ENCODE peak calls at places on chromosomes 1 and 21, in six cellular contexts. T is AG10803, U is A673, D is fibroblast of pulmonary artery, N is PC-3, C is cardiac muscle cell. J is an unnamed sample.

GRCh38 chr1:47781171-47781959 is 215.8 kb downstream of the TRABD2B start:
- DNase-seq in C (no peak), T (no peak), U (no peak), D (no peak), N (no peak), J (no peak)

GRCh38 chr1:200096774-200097173 is 69.3 kb downstream of the NR5A2 start:
- DNase-seq in T (no peak), C (no peak), U (no peak), D (no peak), N (no peak), J (peak)

GRCh38 chr21:31279986-31280385 is 64.1 kb downstream of the TIAM1 start:
- DNase-seq in T (no peak), N (no peak), U (no peak), C (no peak), D (no peak), J (no peak)

GRCh38 chr1:39720094-39720999 is 18.3 kb upstream of the PPIE start:
- DNase-seq in U (peak), N (peak), C (peak), D (peak), T (peak), J (peak)

GRCh38 chr1:202251424-202252256 is 58.0 kb downstream of the LGR6 start:
- DNase-seq in U (no peak), C (no peak), N (no peak), D (no peak), T (no peak), J (no peak)

GRCh38 chr1:156371553-156372264 is 2.7 kb downstream of the RHBG start:
- DNase-seq in C (no peak), T (peak), U (no peak), N (peak), D (peak), J (no peak)

GRCh38 chr21:42389449-42389835 is 6.4 kb downstream of the TMPRSS3 start:
- DNase-seq in T (no peak), D (no peak), N (peak), U (no peak), C (no peak), J (no peak)

GRCh38 chr21:42260121-42260520 is 41.2 kb downstream of the ABCG1 start:
- DNase-seq in U (no peak), D (no peak), N (no peak), C (no peak), T (no peak), J (no peak)

GRCh38 chr1:53593758-53594380 is 134.7 kb downstream of the DMRTB1 start:
- DNase-seq in T (no peak), D (peak), U (no peak), C (peak), N (no peak), J (no peak)

GRCh38 chr1:105632342-105633196 is 1423.9 kb upstream of the PRMT6 start:
- DNase-seq in C (peak), D (no peak), U (no peak), T (no peak), N (no peak), J (no peak)

GRCh38 chr1:150061632-150062101 is 5.9 kb upstream of the VPS45 start:
- DNase-seq in D (peak), U (peak), C (no peak), T (peak), N (peak), J (no peak)

GRCh38 chr1:235327559-235328270 is at the start of gene ARID4B:
- DNase-seq in C (no peak), T (no peak), D (no peak), N (no peak), U (no peak), J (no peak)

GRCh38 chr1:54120698-54121481 is 31.9 kb downstream of the CDCP2 start:
- DNase-seq in C (no peak), N (no peak), T (no peak), D (no peak), U (no peak), J (no peak)

GRCh38 chr1:225944951-225945350 is 3.9 kb upstream of the LEFTY2 start:
- DNase-seq in D (no peak), C (no peak), U (no peak), T (no peak), N (no peak), J (peak)

GRCh38 chr1:234899041-234899787 is 229.4 kb downstream of the TOMM20 start:
- DNase-seq in T (peak), C (no peak), N (peak), U (no peak), D (peak), J (no peak)

GRCh38 chr1:152111515-152111968 is 3.7 kb downstream of the TCHH start:
- DNase-seq in N (no peak), D (peak), U (peak), T (peak), C (no peak), J (peak)

GRCh38 chr1:161840363-161840762 is 74.2 kb downstream of the ATF6 start:
- DNase-seq in N (no peak), U (no peak), D (no peak), T (peak), C (no peak), J (no peak)

GRCh38 chr1:72481420-72481819 is 199.1 kb upstream of the NEGR1 start:
- DNase-seq in C (no peak), T (no peak), N (no peak), D (no peak), U (no peak), J (no peak)

GRCh38 chr1:206067486-206068302 is 14.7 kb downstream of the RHEX start:
- DNase-seq in D (no peak), C (peak), N (no peak), U (no peak), T (no peak), J (peak)

DNA sequence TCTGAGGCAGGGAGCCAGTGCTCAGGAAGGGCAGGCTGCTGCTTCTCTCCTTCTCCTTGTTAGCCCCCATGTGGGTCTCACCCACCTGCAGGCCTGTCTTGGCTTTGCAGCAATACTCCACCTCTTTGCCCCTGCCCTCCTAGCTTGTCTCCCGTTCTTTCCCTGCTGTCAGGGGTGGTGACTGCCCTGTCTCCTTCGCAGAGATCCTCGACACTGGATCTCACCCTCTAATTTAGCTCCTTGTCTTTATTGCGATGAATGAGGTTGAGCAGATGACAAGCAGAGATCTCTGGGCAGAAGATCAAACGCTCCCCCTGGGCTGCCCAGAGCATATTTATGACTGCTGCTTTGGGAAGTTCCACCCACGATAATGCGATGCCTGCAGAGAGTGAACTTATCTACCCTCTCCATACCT is 199.2 kb downstream of the ROR1 start:
- DNase-seq in T (no peak), D (no peak), C (no peak), U (no peak), N (no peak), J (no peak)
- TF ChIP-seq CTCF in T (no peak), D (no peak), C (no peak), U (no peak), N (no peak), J (no peak)

GRCh38 chr1:222749927-222750326 is 12.9 kb downstream of the FAM177B start:
- DNase-seq in C (no peak), U (peak), T (no peak), N (peak), D (no peak), J (no peak)
- TF ChIP-seq CTCF in C (no peak), U (no peak), T (no peak), N (peak), D (no peak), J (no peak)

DNA sequence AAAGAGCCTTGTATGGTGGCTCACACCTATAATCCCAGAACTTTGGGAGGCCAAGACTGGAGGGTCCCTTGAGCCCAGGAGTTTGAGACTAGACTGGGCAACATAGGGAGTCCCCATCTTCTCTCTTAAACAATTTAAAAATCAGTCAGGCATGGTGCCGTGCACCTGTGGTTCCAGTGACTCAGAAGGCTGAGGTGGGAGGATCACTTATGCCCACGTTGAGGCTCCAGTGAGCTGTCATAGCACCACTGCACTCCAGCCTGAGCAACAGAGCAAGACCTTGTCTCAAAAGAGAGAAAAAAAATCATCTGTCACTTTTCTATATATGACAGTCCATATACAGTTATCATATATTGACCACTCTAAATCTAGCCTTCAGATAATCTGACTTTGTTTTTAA is 658.3 kb downstream of the LTN1 start:
- DNase-seq in C (no peak), U (no peak), N (peak), D (no peak), T (no peak), J (peak)
- TF ChIP-seq CTCF in C (no peak), U (no peak), N (no peak), D (no peak), T (no peak), J (no peak)

GRCh38 chr21:44018127-44018526 is 6.0 kb downstream of the TRAPPC10 start:
- DNase-seq in C (no peak), D (no peak), N (no peak), U (no peak), T (no peak), J (no peak)

GRCh38 chr21:44018813-44019567 is 6.9 kb downstream of the TRAPPC10 start:
- DNase-seq in U (no peak), D (no peak), N (no peak), C (no peak), T (no peak), J (peak)

GRCh38 chr21:44019568-44019958 is 7.5 kb downstream of the TRAPPC10 start:
- DNase-seq in D (no peak), U (no peak), T (no peak), C (no peak), N (no peak), J (no peak)

GRCh38 chr21:44020551-44020950 is 8.4 kb downstream of the TRAPPC10 start:
- DNase-seq in D (no peak), T (no peak), C (no peak), N (no peak), U (no peak), J (no peak)

DNA sequence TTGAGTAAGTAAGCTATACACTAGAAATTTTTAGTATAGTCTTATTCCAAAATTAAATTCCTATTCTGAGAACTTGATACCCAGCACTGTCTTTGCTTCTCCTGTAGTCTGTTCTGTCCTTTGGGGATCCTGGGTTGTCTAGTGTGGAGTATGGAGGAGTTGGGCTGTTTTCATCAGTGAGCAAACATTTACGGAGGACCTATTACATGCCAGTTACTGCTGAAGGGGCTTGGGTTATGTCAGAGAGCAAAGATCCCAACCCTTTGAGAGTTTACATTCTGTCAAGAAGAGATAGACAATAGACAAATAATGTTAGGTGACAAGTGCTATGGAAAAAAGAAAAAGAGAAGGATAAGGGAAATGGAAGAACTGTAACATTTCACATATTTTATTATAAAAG is 9.0 kb downstream of the TRAPPC10 start:
- DNase-seq in D (no peak), C (no peak), T (no peak), U (no peak), N (no peak), J (no peak)
- TF ChIP-seq CTCF in D (no peak), C (no peak), T (no peak), U (no peak), N (no peak), J (no peak)

J was measured in GM12865.